ENCODE peak calls at places on chromosomes 4 and X, in four cellular contexts. One of them, this sample, is unnamed.

GRCh38 chrX:148448686-148449085 is 51.7 kb upstream of the AFF2 start:
- DNase-seq in CD4-positive, alpha-beta T cell: no peak
- DNase-seq in dorsolateral prefrontal cortex: no peak
- DNase-seq in uterus: no peak
- DNase-seq in this sample: no peak

GRCh38 chr4:37964734-37965457 is 4.7 kb downstream of the PTTG2 start:
- DNase-seq in CD4-positive, alpha-beta T cell: no peak
- DNase-seq in dorsolateral prefrontal cortex: no peak
- DNase-seq in uterus: no peak
- DNase-seq in this sample: no peak

GRCh38 chrX:116232833-116233232 is 62.3 kb downstream of the AGTR2 start:
- DNase-seq in CD4-positive, alpha-beta T cell: no peak
- DNase-seq in dorsolateral prefrontal cortex: no peak
- DNase-seq in uterus: no peak
- DNase-seq in this sample: no peak

GRCh38 chrX:19625612-19626011 is 110.3 kb upstream of the MAP3K15 start:
- DNase-seq in CD4-positive, alpha-beta T cell: no peak
- DNase-seq in dorsolateral prefrontal cortex: no peak
- DNase-seq in uterus: no peak
- DNase-seq in this sample: no peak

GRCh38 chr4:182847543-182847942 is 69.6 kb downstream of the DCTD start:
- DNase-seq in CD4-positive, alpha-beta T cell: no peak
- DNase-seq in dorsolateral prefrontal cortex: no peak
- DNase-seq in uterus: no peak
- DNase-seq in this sample: no peak

GRCh38 chrX:1330605-1331004 is 6.0 kb upstream of the IL3RA start:
- DNase-seq in CD4-positive, alpha-beta T cell: no peak
- DNase-seq in dorsolateral prefrontal cortex: no peak
- DNase-seq in uterus: no peak
- DNase-seq in this sample: no peak

GRCh38 chrX:71650333-71650969 is 16.9 kb upstream of the LOC101059915 start:
- DNase-seq in CD4-positive, alpha-beta T cell: no peak
- DNase-seq in dorsolateral prefrontal cortex: no peak
- DNase-seq in uterus: no peak
- DNase-seq in this sample: no peak

GRCh38 chrX:31374786-31375185 is 302.9 kb upstream of the FTHL17 start:
- DNase-seq in CD4-positive, alpha-beta T cell: no peak
- DNase-seq in dorsolateral prefrontal cortex: no peak
- DNase-seq in uterus: no peak
- DNase-seq in this sample: no peak

GRCh38 chr4:184259081-184259480 is 41.4 kb upstream of the ENPP6 start:
- DNase-seq in CD4-positive, alpha-beta T cell: no peak
- DNase-seq in dorsolateral prefrontal cortex: no peak
- DNase-seq in uterus: no peak
- DNase-seq in this sample: no peak

GRCh38 chr4:21226637-21227538 is 526.6 kb downstream of the PACRGL start:
- DNase-seq in CD4-positive, alpha-beta T cell: no peak
- DNase-seq in dorsolateral prefrontal cortex: no peak
- DNase-seq in uterus: no peak
- DNase-seq in this sample: no peak

GRCh38 chrX:39815621-39816020 is 282.1 kb downstream of the BCOR start:
- DNase-seq in CD4-positive, alpha-beta T cell: no peak
- DNase-seq in dorsolateral prefrontal cortex: no peak
- DNase-seq in uterus: no peak
- DNase-seq in this sample: peak

GRCh38 chrX:49251325-49251724 is 13.2 kb downstream of the FOXP3 start:
- DNase-seq in CD4-positive, alpha-beta T cell: no peak
- DNase-seq in dorsolateral prefrontal cortex: no peak
- DNase-seq in uterus: no peak
- DNase-seq in this sample: no peak

GRCh38 chr4:74283614-74284013 is 24.7 kb upstream of the EPGN start:
- DNase-seq in CD4-positive, alpha-beta T cell: no peak
- DNase-seq in dorsolateral prefrontal cortex: no peak
- DNase-seq in uterus: no peak
- DNase-seq in this sample: no peak

GRCh38 chr4:929096-929765 is 2.9 kb downstream of the GAK start:
- DNase-seq in CD4-positive, alpha-beta T cell: no peak
- DNase-seq in dorsolateral prefrontal cortex: no peak
- DNase-seq in uterus: no peak
- DNase-seq in this sample: no peak

DNA sequence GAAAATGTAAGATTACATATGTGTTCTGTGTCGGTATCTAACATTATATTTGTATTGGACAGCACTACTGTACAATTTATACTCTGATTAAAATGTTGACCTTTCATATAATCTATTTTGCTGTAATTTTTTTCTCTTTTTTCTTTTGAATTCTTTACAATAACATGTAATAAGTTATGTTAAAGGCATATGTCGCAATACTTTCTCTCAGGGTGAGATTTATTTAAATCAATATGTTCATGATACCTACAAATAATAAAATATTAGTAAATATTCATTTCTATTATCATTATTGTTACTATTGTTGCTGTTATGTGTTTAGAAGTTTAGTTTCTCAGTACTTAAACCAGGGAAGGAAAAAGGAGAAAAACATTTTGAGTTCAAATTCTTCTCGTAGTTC is 807.4 kb downstream of the STIM2 start:
- DNase-seq in CD4-positive, alpha-beta T cell: no peak
- DNase-seq in dorsolateral prefrontal cortex: no peak
- DNase-seq in uterus: no peak
- DNase-seq in this sample: no peak
- H3K27ac ChIP-seq in CD4-positive, alpha-beta T cell: no peak
- H3K27ac ChIP-seq in dorsolateral prefrontal cortex: no peak
- H3K27ac ChIP-seq in uterus: no peak
- H3K27ac ChIP-seq in this sample: no peak

DNA sequence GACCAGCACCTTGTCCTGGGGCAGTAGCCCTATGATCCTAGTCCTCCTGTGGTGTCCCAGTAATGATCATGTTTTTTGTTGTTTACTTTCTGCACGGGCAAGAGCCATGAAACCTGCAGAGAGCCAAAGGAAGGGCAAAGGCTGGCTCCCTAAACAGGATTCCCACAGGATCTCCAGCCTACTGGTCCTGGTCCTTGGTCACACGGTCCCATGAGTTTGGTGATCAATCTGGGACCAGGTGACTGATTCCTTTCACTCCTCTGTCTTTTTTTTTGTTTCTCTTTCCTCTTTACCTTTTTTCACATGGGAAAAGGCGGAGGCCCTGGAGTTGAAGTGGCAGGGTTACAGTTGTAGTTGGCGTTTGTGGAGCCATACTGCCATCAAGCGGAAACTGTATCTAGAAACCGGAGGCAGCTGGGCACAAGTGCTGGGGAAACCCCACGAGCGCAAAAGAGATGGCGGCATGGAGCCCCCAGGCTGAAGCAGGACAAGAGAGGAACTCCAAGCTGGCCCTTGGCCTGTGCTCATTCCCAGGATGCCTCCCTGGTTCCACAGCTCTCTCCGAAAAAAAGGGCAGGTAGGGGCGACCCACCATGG is 34.6 kb downstream of the NBDY start:
- DNase-seq in CD4-positive, alpha-beta T cell: peak
- DNase-seq in dorsolateral prefrontal cortex: peak
- DNase-seq in uterus: peak
- DNase-seq in this sample: peak
- TF ChIP-seq CTCF in CD4-positive, alpha-beta T cell: no peak
- TF ChIP-seq CTCF in dorsolateral prefrontal cortex: peak
- TF ChIP-seq CTCF in uterus: peak
- TF ChIP-seq CTCF in this sample: no peak

DNA sequence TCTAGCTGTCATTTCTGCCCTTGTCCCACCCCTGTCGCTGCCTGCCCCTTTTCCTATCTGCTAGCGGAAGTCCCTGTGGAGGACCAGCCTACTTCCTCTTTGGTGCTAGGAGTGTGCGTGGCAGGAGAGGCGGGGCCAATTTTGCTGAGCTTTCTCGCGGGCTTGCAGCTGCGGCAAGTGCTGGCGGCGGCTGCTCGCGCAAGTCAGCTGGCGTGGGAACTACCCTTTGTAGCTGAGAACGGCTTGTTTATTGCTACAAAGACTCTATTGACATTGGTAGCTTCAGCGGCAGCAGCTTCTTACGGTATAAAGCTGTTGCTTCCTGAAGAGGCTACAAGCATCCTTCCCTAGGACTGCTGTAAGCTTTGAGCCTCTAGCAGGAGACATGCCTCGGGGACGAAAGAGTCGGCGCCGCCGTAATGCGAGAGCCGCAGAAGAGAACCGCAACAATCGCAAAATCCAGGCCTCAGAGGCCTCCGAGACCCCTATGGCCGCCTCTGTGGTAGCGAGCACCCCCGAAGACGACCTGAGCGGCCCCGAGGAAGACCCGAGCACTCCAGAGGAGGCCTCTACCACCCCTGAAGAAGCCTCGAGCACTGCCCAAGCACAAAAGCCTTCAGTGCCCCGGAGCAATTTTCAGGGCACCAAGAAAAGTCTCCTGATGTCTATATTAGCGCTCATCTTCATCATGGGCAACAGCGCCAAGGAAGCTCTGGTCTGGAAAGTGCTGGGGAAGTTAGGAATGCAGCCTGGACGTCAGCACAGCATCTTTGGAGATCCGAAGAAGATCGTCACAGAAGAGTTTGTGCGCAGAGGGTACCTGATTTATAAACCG is at the start of gene MAGEH1:
- DNase-seq in CD4-positive, alpha-beta T cell: peak
- DNase-seq in dorsolateral prefrontal cortex: peak
- DNase-seq in uterus: peak
- DNase-seq in this sample: peak
- H3K27ac ChIP-seq in CD4-positive, alpha-beta T cell: peak
- H3K27ac ChIP-seq in dorsolateral prefrontal cortex: peak
- H3K27ac ChIP-seq in uterus: peak
- H3K27ac ChIP-seq in this sample: no peak

GRCh38 chr4:5956285-5957021 is 61.8 kb downstream of the C4orf50 start:
- DNase-seq in CD4-positive, alpha-beta T cell: no peak
- DNase-seq in dorsolateral prefrontal cortex: no peak
- DNase-seq in uterus: peak
- DNase-seq in this sample: no peak
- TF ChIP-seq CTCF in CD4-positive, alpha-beta T cell: no peak
- TF ChIP-seq CTCF in dorsolateral prefrontal cortex: no peak
- TF ChIP-seq CTCF in uterus: no peak
- TF ChIP-seq CTCF in this sample: no peak

GRCh38 chrX:10103023-10103422 is 53.8 kb upstream of the CLCN4 start:
- DNase-seq in CD4-positive, alpha-beta T cell: no peak
- DNase-seq in dorsolateral prefrontal cortex: no peak
- DNase-seq in uterus: no peak
- DNase-seq in this sample: no peak
- H3K27ac ChIP-seq in CD4-positive, alpha-beta T cell: no peak
- H3K27ac ChIP-seq in dorsolateral prefrontal cortex: no peak
- H3K27ac ChIP-seq in uterus: no peak
- H3K27ac ChIP-seq in this sample: no peak